ENCODE peak calls at places on chromosomes 3 and 15, in five cellular contexts. G is AG09319; F is amniotic stem cell; R is ureter; X is activated T-cell treated with anti-CD3 and anti-CD28 coated beads, Interleukin-2, amount 50 U/mL, for 72 hours. L is an unnamed sample.

GRCh38 chr3:126023390-126023789 is 54.4 kb downstream of the ROPN1B start:
- DNase-seq in G (no peak), F (no peak), R (no peak), X (no peak), L (no peak)

GRCh38 chr15:62920569-62921502 is 121.7 kb upstream of the TPM1 start:
- DNase-seq in G (peak; percentile 65), F (no peak), R (no peak), X (no peak), L (peak; percentile 79)

GRCh38 chr3:56870436-56870835 is 68.7 kb upstream of the ARHGEF3 start:
- DNase-seq in G (no peak), F (no peak), R (no peak), X (no peak), L (no peak)

GRCh38 chr3:197600796-197601565 is 45.2 kb upstream of the BDH1 start:
- DNase-seq in G (no peak), F (no peak), R (no peak), X (no peak), L (peak; percentile 54)

GRCh38 chr3:14769531-14770325 is 49.0 kb upstream of the FGD5 start:
- DNase-seq in G (no peak), F (no peak), R (peak; percentile 29), X (no peak), L (no peak)

GRCh38 chr3:66047321-66048050 is 8.8 kb upstream of the MAGI1 start:
- DNase-seq in G (no peak), F (peak; percentile 35), R (no peak), X (no peak), L (no peak)

GRCh38 chr3:154730221-154730620 is 300.2 kb upstream of the GPR149 start:
- DNase-seq in G (no peak), F (no peak), R (no peak), X (no peak), L (no peak)

GRCh38 chr15:88066758-88067157 is 189.8 kb downstream of the NTRK3 start:
- DNase-seq in G (no peak), F (no peak), R (no peak), X (no peak), L (no peak)

GRCh38 chr3:133469140-133469731 is 69.4 kb downstream of the BFSP2 start:
- DNase-seq in G (no peak), F (no peak), R (no peak), X (no peak), L (peak; percentile 68)

GRCh38 chr3:132569580-132569979 is 27.5 kb upstream of the ACKR4 start:
- DNase-seq in G (no peak), F (peak; percentile 24), R (no peak), X (no peak), L (no peak)

GRCh38 chr3:46383946-46384330 is 13.2 kb downstream of the CCR5 start:
- DNase-seq in G (no peak), F (no peak), R (no peak), X (no peak), L (no peak)

GRCh38 chr3:65107174-65107573 is 419.4 kb upstream of the ADAMTS9 start:
- DNase-seq in G (no peak), F (no peak), R (no peak), X (no peak), L (no peak)

GRCh38 chr3:184771748-184772147 is 40.2 kb upstream of the VPS8 start:
- DNase-seq in G (no peak), F (no peak), R (no peak), X (no peak), L (no peak)

GRCh38 chr3:46923559-46924350 is 46.2 kb downstream of the PTH1R start:
- DNase-seq in G (no peak), F (no peak), R (no peak), X (peak; percentile 42), L (no peak)

GRCh38 chr3:143594217-143594616 is 254.1 kb downstream of the SLC9A9 start:
- DNase-seq in G (no peak), F (no peak), R (no peak), X (no peak), L (no peak)

GRCh38 chr15:41906608-41907007 is 12.8 kb upstream of the SPTBN5 start:
- DNase-seq in G (no peak), F (no peak), R (no peak), X (no peak), L (no peak)

GRCh38 chr3:14203521-14204079 is 25.0 kb downstream of the LSM3 start:
- DNase-seq in G (peak; percentile 60), F (peak; percentile 50), R (peak; percentile 76), X (peak; percentile 32), L (peak; percentile 79)

GRCh38 chr3:35663471-35663870 is 24.1 kb downstream of the ARPP21 start:
- DNase-seq in G (no peak), F (no peak), R (no peak), X (no peak), L (no peak)

GRCh38 chr15:42016971-42017370 is 3.9 kb downstream of the PLA2G4E start:
- DNase-seq in G (no peak), F (no peak), R (no peak), X (no peak), L (no peak)

GRCh38 chr15:51533672-51534398 is 88.7 kb downstream of the DMXL2 start:
- DNase-seq in G (no peak), F (no peak), R (no peak), X (no peak), L (no peak)

GRCh38 chr15:77974098-77974414 is 103.5 kb downstream of the TBC1D2B start:
- DNase-seq in G (no peak), F (no peak), R (no peak), X (no peak), L (no peak)

GRCh38 chr3:188749010-188749617 is 422.7 kb upstream of the TPRG1 start:
- DNase-seq in G (no peak), F (no peak), R (no peak), X (peak; percentile 58), L (no peak)

GRCh38 chr3:146421814-146422748 is 47.3 kb downstream of the PLSCR2 start:
- DNase-seq in G (no peak), F (peak; percentile 38), R (no peak), X (no peak), L (no peak)

GRCh38 chr3:102200126-102200525 is 234.7 kb upstream of the ZPLD1 start:
- DNase-seq in G (no peak), F (no peak), R (no peak), X (no peak), L (no peak)